ENCODE peak calls at places on chromosomes 6 and 20, in four cellular contexts. T is heart right ventricle, V is upper lobe of right lung, O is AG09309. X is an unnamed sample.

GRCh38 chr20:48194026-48194425 is 408.7 kb upstream of the SULF2 start:
- DNase-seq in V (no peak), T (no peak), O (no peak), X (no peak)

GRCh38 chr6:83221302-83221701 is 28.1 kb downstream of the RWDD2A start:
- DNase-seq in O (no peak), T (no peak), V (no peak), X (no peak)

GRCh38 chr6:6931047-6932025 is 176.4 kb upstream of the RREB1 start:
- DNase-seq in O (no peak), T (no peak), V (no peak), X (no peak)

GRCh38 chr6:40774932-40775331 is 187.8 kb upstream of the LRFN2 start:
- DNase-seq in V (no peak), T (no peak), O (no peak), X (no peak)

GRCh38 chr6:30508890-30509736 is 19.8 kb downstream of the HLA-E start:
- DNase-seq in O (no peak), V (no peak), T (no peak), X (no peak)

GRCh38 chr20:31819083-31819784 is at the start of gene MYLK2:
- DNase-seq in O (no peak), T (no peak), V (peak), X (peak)

GRCh38 chr6:21634582-21634981 is 41.0 kb downstream of the SOX4 start:
- DNase-seq in V (no peak), O (peak), T (no peak), X (no peak)

GRCh38 chr6:89978749-89979145 is 84.5 kb downstream of the GJA10 start:
- DNase-seq in T (no peak), O (no peak), V (no peak), X (no peak)

GRCh38 chr6:109979033-109979921 is 1.2 kb downstream of the GPR6 start:
- DNase-seq in T (no peak), O (no peak), V (peak), X (no peak)

GRCh38 chr6:117687006-117687405 is 11.7 kb downstream of the NUS1 start:
- DNase-seq in T (no peak), O (no peak), V (no peak), X (no peak)

GRCh38 chr6:53326372-53327016 is 22.3 kb downstream of the ELOVL5 start:
- DNase-seq in O (peak), T (peak), V (no peak), X (no peak)

GRCh38 chr6:27296106-27296783 is 15.8 kb downstream of the POM121L2 start:
- DNase-seq in V (no peak), O (no peak), T (no peak), X (no peak)

GRCh38 chr20:58719971-58720371 is 27.4 kb downstream of the NPEPL1 start:
- DNase-seq in T (no peak), V (no peak), O (no peak), X (no peak)

GRCh38 chr6:40960784-40961430 is 78.1 kb downstream of the UNC5CL start:
- DNase-seq in O (no peak), T (no peak), V (no peak), X (no peak)

GRCh38 chr6:18034798-18035202 is 47.4 kb upstream of the KIF13A start:
- DNase-seq in T (no peak), O (no peak), V (no peak), X (no peak)

GRCh38 chr6:26056583-26057350 is 30.5 kb upstream of the HFE start:
- DNase-seq in V (no peak), T (no peak), O (no peak), X (no peak)

GRCh38 chr6:129889580-129889979 is 28.5 kb upstream of the TMEM244 start:
- DNase-seq in T (no peak), O (peak), V (no peak), X (no peak)

GRCh38 chr6:136468711-136469110 is 81.5 kb downstream of the MAP7 start:
- DNase-seq in T (no peak), O (no peak), V (no peak), X (no peak)

GRCh38 chr6:137236581-137237355 is 17.6 kb upstream of the IFNGR1 start:
- DNase-seq in T (no peak), V (no peak), O (no peak), X (no peak)

GRCh38 chr20:44098657-44099056 is 88.3 kb downstream of the JPH2 start:
- DNase-seq in T (no peak), O (no peak), V (no peak), X (no peak)

GRCh38 chr6:44001318-44001868 is 125.9 kb downstream of the MRPL14 start:
- DNase-seq in T (no peak), V (peak), O (no peak), X (no peak)

GRCh38 chr6:128631031-128631430 is 110.6 kb upstream of the PTPRK start:
- DNase-seq in O (no peak), V (no peak), T (no peak), X (no peak)

GRCh38 chr20:15976047-15976731 is 597.1 kb downstream of the KIF16B start:
- DNase-seq in V (no peak), O (no peak), T (no peak), X (no peak)

GRCh38 chr6:1609662-1610496 is at the start of gene FOXC1:
- DNase-seq in V (peak), T (peak), O (peak), X (peak)

GRCh38 chr6:35725721-35726438 is 11.0 kb upstream of the ARMC12 start:
- DNase-seq in T (peak), V (peak), O (no peak), X (peak)

GRCh38 chr20:53934421-53935352 is 135.7 kb downstream of the BCAS1 start:
- DNase-seq in V (no peak), T (peak), O (peak), X (peak)

GRCh38 chr6:34391023-34391485 is 1.4 kb downstream of the NUDT3 start:
- DNase-seq in O (peak), T (peak), V (no peak), X (no peak)

GRCh38 chr6:43733471-43734293 is 36.3 kb upstream of the VEGFA start:
- DNase-seq in O (no peak), V (peak), T (no peak), X (no peak)

GRCh38 chr6:170095273-170095976 is 195.5 kb downstream of the DLL1 start:
- DNase-seq in T (no peak), V (peak), O (no peak), X (peak)

GRCh38 chr6:1619666-1620503 is 10.2 kb downstream of the FOXC1 start:
- DNase-seq in O (no peak), T (no peak), V (peak), X (peak)

GRCh38 chr6:35686441-35686840 is 2.3 kb downstream of the FKBP5 start:
- DNase-seq in T (no peak), O (no peak), V (no peak), X (no peak)

GRCh38 chr20:23349338-23350006 is 1.1 kb upstream of the NXT1 start:
- DNase-seq in O (no peak), V (no peak), T (no peak), X (no peak)

GRCh38 chr6:12431023-12431422 is 140.9 kb downstream of the EDN1 start:
- DNase-seq in O (no peak), T (no peak), V (no peak), X (no peak)

GRCh38 chr20:35616465-35617396 is 1.1 kb downstream of the SPAG4 start:
- DNase-seq in V (peak), O (peak), T (peak), X (peak)

GRCh38 chr20:57977588-57977987 is 250.9 kb downstream of the ANKRD60 start:
- DNase-seq in O (no peak), T (peak), V (no peak), X (no peak)

GRCh38 chr20:37615507-37616425 is 78.1 kb upstream of the CTNNBL1 start:
- DNase-seq in V (no peak), T (no peak), O (no peak), X (no peak)

GRCh38 chr6:131840936-131841583 is 33.2 kb downstream of the ENPP1 start:
- DNase-seq in O (no peak), V (no peak), T (no peak), X (no peak)
- H3K4me3 ChIP-seq in O (no peak), V (no peak), T (no peak), X (no peak)

GRCh38 chr20:50506270-50506579 is 4.0 kb upstream of the PTPN1 start:
- DNase-seq in V (no peak), O (no peak), T (no peak), X (no peak)
- TF ChIP-seq CTCF in V (no peak), O (no peak), T (no peak), X (no peak)

GRCh38 chr6:107704377-107705013 is 119.6 kb downstream of the SCML4 start:
- DNase-seq in T (peak), V (no peak), O (no peak), X (no peak)
- H3K4me3 ChIP-seq in T (peak), V (no peak), O (no peak), X (peak)

GRCh38 chr6:125759184-125759902 is 9.9 kb downstream of the HEY2 start:
- DNase-seq in O (no peak), T (no peak), V (no peak), X (peak)
- TF ChIP-seq CTCF in O (no peak), T (peak), V (no peak), X (peak)

GRCh38 chr6:15457121-15457646 is 205.6 kb downstream of the DTNBP1 start:
- DNase-seq in V (no peak), O (no peak), T (no peak), X (no peak)
- H3K4me3 ChIP-seq in V (no peak), O (no peak), T (no peak), X (no peak)

GRCh38 chr20:1637226-1637625 is 17.4 kb upstream of the SIRPB1 start:
- DNase-seq in O (no peak), T (no peak), V (no peak), X (no peak)

GRCh38 chr20:1637755-1638154 is 17.9 kb upstream of the SIRPB1 start:
- DNase-seq in T (no peak), V (no peak), O (no peak), X (no peak)

GRCh38 chr20:1633535-1633934 is 13.7 kb upstream of the SIRPB1 start:
- DNase-seq in T (no peak), V (no peak), O (no peak), X (no peak)

GRCh38 chr20:1636621-1637020 is 16.8 kb upstream of the SIRPB1 start:
- DNase-seq in T (no peak), V (no peak), O (no peak), X (no peak)

GRCh38 chr20:1635291-1635979 is 15.6 kb upstream of the SIRPB1 start:
- DNase-seq in O (no peak), V (no peak), T (no peak), X (no peak)
- TF ChIP-seq CTCF in O (no peak), V (no peak), T (no peak), X (no peak)

GRCh38 chr6:111898452-111898851 is 25.2 kb upstream of the FYN start:
- DNase-seq in T (no peak), O (no peak), V (no peak), X (no peak)
- H3K4me3 ChIP-seq in T (no peak), O (no peak), V (no peak), X (no peak)

DNA sequence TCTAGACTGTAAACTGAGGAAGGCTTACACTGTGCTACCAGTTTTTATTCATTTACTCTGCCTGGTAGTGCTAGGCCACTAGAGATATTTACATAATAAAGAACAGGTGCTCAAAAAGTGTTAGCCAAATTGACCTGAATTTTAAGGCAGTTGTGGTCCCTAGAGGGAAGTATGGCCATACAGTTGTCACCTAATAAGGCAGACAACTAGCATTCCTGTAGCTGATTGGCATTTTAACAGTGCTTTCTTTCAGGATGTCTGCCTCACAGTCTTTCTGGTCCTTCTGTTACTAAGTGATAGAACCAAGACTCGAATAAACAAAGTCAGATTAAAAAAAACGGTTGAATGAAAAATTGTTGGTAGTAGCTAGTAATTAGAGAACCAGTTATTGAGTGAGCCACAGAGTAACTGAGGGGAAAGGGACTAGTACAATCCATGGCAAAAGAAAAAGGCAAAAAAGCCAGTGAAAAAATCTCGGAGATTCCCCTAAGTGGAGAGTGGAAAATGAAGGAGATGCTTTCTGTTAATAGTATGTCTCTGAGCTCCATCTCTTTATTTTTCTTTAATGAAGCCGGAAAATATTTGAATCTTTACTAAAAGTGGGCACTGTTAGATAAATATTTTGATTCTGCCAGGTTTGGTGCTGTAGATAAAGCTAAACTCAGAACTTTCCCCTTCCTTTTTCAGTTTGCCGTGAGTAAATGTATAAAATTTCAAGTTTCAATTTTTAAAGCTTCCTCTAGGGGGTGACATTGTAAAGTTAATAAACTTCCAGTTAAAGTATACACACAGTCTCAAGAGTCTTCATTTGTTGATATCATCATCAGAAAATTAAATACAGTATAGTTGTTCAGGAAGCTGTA is 9.1 kb downstream of the VTA1 start:
- DNase-seq in O (no peak), T (no peak), V (no peak), X (no peak)
- TF ChIP-seq CTCF in O (peak), T (peak), V (peak), X (no peak)

DNA sequence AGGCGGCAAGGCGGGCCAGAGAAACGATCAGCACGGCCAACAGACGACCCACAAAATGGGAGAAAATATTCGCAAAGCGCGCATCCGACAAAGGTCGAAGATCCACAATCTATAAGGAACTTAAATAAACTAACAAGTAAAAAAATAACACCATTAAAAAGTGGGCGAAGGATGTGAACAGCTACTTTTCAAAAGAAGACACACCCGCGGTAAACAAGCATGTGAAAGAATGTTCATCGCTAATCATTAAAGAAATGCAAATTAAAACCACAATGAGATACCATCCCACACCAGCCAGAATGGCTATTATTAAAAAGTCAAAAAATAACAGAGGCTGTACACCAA is 117.8 kb upstream of the SIRPA start:
- DNase-seq in V (no peak), O (no peak), T (no peak), X (no peak)
- H3K4me3 ChIP-seq in V (peak), O (no peak), T (peak), X (peak)